ENCODE peak calls at places on chromosomes 3 and 15, in ten cellular contexts. O is C1 segment of cervical spinal cord; L is memory B cell; A is tibial artery; N is stimulated activated CD8-positive, alpha-beta memory T cell treated with anti-CD3 and anti-CD28 coated beads, Interleukin-4, amount 100 ng/mL, for 24 hours; P is LoVo; G is fibroblast of pulmonary artery; E is NCI-H1417; U is posterior vena cava; W is T-helper 1 cell. S is an unnamed sample.

GRCh38 chr3:23324745-23325144 is 121.6 kb downstream of the UBE2E2 start:
- DNase-seq in E (no peak), W (no peak), O (no peak), G (peak), L (no peak), U (no peak), P (peak), A (no peak), N (no peak), S (no peak)

GRCh38 chr3:102215166-102215565 is 219.6 kb upstream of the ZPLD1 start:
- DNase-seq in W (no peak), O (no peak), E (no peak), A (no peak), P (no peak), G (no peak), U (no peak), L (no peak), N (no peak), S (no peak)

GRCh38 chr15:37891754-37892368 is 42.6 kb upstream of the TMCO5A start:
- DNase-seq in O (no peak), P (peak), E (peak), U (no peak), G (peak), A (no peak), W (no peak), N (no peak), L (no peak), S (no peak)

GRCh38 chr15:29700296-29700695 is 122.0 kb downstream of the TJP1 start:
- DNase-seq in G (no peak), O (no peak), U (no peak), W (no peak), A (no peak), L (no peak), E (no peak), N (no peak), P (no peak), S (no peak)

GRCh38 chr15:77907824-77908751 is 169.4 kb downstream of the TBC1D2B start:
- DNase-seq in U (peak), A (peak), E (no peak), W (peak), P (peak), G (peak), O (no peak), N (peak), L (peak), S (peak)

GRCh38 chr3:55491296-55491816 is 4.2 kb upstream of the WNT5A start:
- DNase-seq in P (peak), A (no peak), L (no peak), G (peak), N (no peak), W (no peak), O (no peak), U (no peak), E (no peak), S (no peak)

GRCh38 chr15:84752195-84752594 is 3.8 kb downstream of the ZNF592 start:
- DNase-seq in G (no peak), W (no peak), L (no peak), O (no peak), P (no peak), U (no peak), E (no peak), N (no peak), A (no peak), S (no peak)

GRCh38 chr3:181212271-181212670 is 222.7 kb upstream of the DNAJC19 start:
- DNase-seq in U (no peak), P (no peak), G (no peak), L (no peak), O (no peak), W (no peak), A (no peak), N (no peak), E (no peak), S (no peak)

GRCh38 chr3:141331370-141332318 is 36.7 kb upstream of the ZBTB38 start:
- DNase-seq in N (no peak), G (peak), A (peak), E (no peak), L (no peak), W (no peak), O (no peak), P (no peak), U (peak), S (no peak)

GRCh38 chr3:167684389-167684993 is 30.7 kb upstream of the WDR49 start:
- DNase-seq in L (peak), P (peak), E (peak), G (peak), N (no peak), U (no peak), A (peak), W (peak), O (no peak), S (peak)

GRCh38 chr3:61685755-61686154 is 124.4 kb downstream of the PTPRG start:
- DNase-seq in N (no peak), W (no peak), E (peak), A (no peak), O (no peak), G (no peak), U (no peak), P (no peak), L (no peak), S (no peak)

GRCh38 chr3:25781145-25781757 is 2.0 kb downstream of the NGLY1 start:
- DNase-seq in G (no peak), W (no peak), O (no peak), P (no peak), A (no peak), N (no peak), E (no peak), L (peak), U (no peak), S (peak)

GRCh38 chr3:42513521-42513920 is 11.1 kb downstream of the VIPR1 start:
- DNase-seq in G (no peak), A (no peak), W (no peak), E (no peak), L (no peak), O (no peak), P (no peak), N (no peak), U (no peak), S (no peak)

GRCh38 chr3:53822331-53822741 is 23.9 kb downstream of the CHDH start:
- DNase-seq in E (no peak), O (no peak), W (no peak), A (no peak), P (no peak), N (no peak), G (no peak), L (no peak), U (peak), S (no peak)

GRCh38 chr3:129039271-129040038 is 21.1 kb upstream of the GP9 start:
- DNase-seq in A (no peak), W (no peak), O (no peak), E (peak), N (no peak), P (no peak), G (no peak), L (no peak), U (peak), S (no peak)

GRCh38 chr3:126022741-126023359 is 53.9 kb downstream of the ROPN1B start:
- DNase-seq in N (no peak), U (no peak), E (no peak), L (no peak), G (no peak), O (no peak), P (no peak), W (no peak), A (no peak), S (no peak)

GRCh38 chr3:188322135-188322892 is 168.4 kb downstream of the LPP start:
- DNase-seq in L (no peak), U (no peak), G (no peak), A (no peak), O (no peak), N (no peak), P (no peak), W (no peak), E (no peak), S (no peak)

GRCh38 chr3:25856902-25857518 is 67.1 kb downstream of the OXSM start:
- DNase-seq in G (peak), W (peak), N (no peak), E (no peak), L (no peak), O (no peak), U (no peak), A (no peak), P (peak), S (peak)

GRCh38 chr15:68154923-68155559 is 50.1 kb downstream of the CALML4 start:
- DNase-seq in E (peak), N (peak), L (peak), U (no peak), O (peak), W (no peak), A (peak), G (peak), P (peak), S (peak)

GRCh38 chr15:67794832-67795574 is 30.3 kb upstream of the SKOR1 start:
- DNase-seq in L (no peak), A (no peak), G (no peak), U (no peak), W (no peak), O (no peak), E (no peak), N (peak), P (no peak), S (no peak)

GRCh38 chr3:30356901-30357753 is 249.3 kb upstream of the TGFBR2 start:
- DNase-seq in A (no peak), O (no peak), E (no peak), G (no peak), P (no peak), U (no peak), W (no peak), N (no peak), L (no peak), S (no peak)

GRCh38 chr3:45597166-45597565 is 2.6 kb downstream of the LIMD1 start:
- DNase-seq in N (no peak), G (peak), E (no peak), A (no peak), P (no peak), W (no peak), U (no peak), O (no peak), L (no peak), S (no peak)

GRCh38 chr15:79007066-79007465 is 62.2 kb upstream of the CTSH start:
- DNase-seq in O (no peak), L (no peak), A (peak), N (no peak), W (no peak), E (no peak), G (peak), P (no peak), U (no peak), S (no peak)

GRCh38 chr15:88652456-88653199 is 13.8 kb downstream of the ISG20 start:
- DNase-seq in P (no peak), U (peak), O (no peak), W (no peak), G (no peak), A (no peak), L (no peak), N (no peak), E (peak), S (no peak)

GRCh38 chr3:127762077-127762786 is 60.1 kb downstream of the MGLL start:
- DNase-seq in U (peak), O (peak), L (no peak), E (no peak), P (no peak), A (peak), N (no peak), W (no peak), G (no peak), S (peak)

GRCh38 chr3:9291991-9292390 is 42.5 kb upstream of the SRGAP3 start:
- DNase-seq in E (no peak), W (no peak), O (no peak), A (no peak), G (no peak), N (no peak), L (no peak), P (no peak), U (no peak), S (no peak)

GRCh38 chr15:48861813-48862431 is 16.0 kb upstream of the EID1 start:
- DNase-seq in U (no peak), W (peak), O (no peak), P (peak), G (peak), L (peak), E (no peak), N (no peak), A (no peak), S (peak)

GRCh38 chr3:153704115-153704514 is 417.1 kb upstream of the ARHGEF26 start:
- DNase-seq in O (no peak), A (no peak), W (no peak), N (no peak), P (peak), E (no peak), U (no peak), G (no peak), L (no peak), S (no peak)

GRCh38 chr3:191366675-191367074 is 36.3 kb upstream of the UTS2B start:
- DNase-seq in A (no peak), W (no peak), U (no peak), O (no peak), E (no peak), N (no peak), P (no peak), L (no peak), G (peak), S (no peak)

GRCh38 chr3:120350431-120350941 is 1.3 kb upstream of the LRRC58 start:
- DNase-seq in A (peak), E (no peak), O (no peak), P (peak), G (peak), U (peak), W (no peak), N (no peak), L (no peak), S (no peak)

GRCh38 chr3:192835818-192836468 is 81.7 kb downstream of the MB21D2 start:
- DNase-seq in U (no peak), G (peak), E (no peak), L (no peak), O (no peak), P (no peak), A (no peak), W (no peak), N (no peak), S (no peak)

GRCh38 chr3:117297541-117297940 is 588.0 kb downstream of the TUSC7 start:
- DNase-seq in O (no peak), L (no peak), N (no peak), G (no peak), W (no peak), A (no peak), E (no peak), P (no peak), U (no peak), S (no peak)

GRCh38 chr3:47617061-47618010 is 38.7 kb upstream of the CSPG5 start:
- DNase-seq in P (no peak), G (no peak), E (no peak), W (no peak), L (no peak), A (no peak), U (no peak), N (no peak), O (no peak), S (no peak)

GRCh38 chr15:35702946-35703495 is 157.1 kb upstream of the DPH6 start:
- DNase-seq in N (no peak), E (no peak), U (no peak), W (no peak), O (no peak), G (no peak), A (no peak), L (no peak), P (no peak), S (no peak)

GRCh38 chr3:149662240-149662887 is 4.5 kb upstream of the WWTR1 start:
- DNase-seq in P (no peak), G (no peak), L (no peak), U (no peak), E (no peak), O (no peak), N (no peak), W (no peak), A (no peak), S (no peak)

S was measured in GM10248.